ENCODE peak calls at places on chromosome 16, in six cellular contexts. G is stimulated activated CD4-positive, alpha-beta T cell treated with anti-CD3 and anti-CD28 coated beads, Interleukin-1b, Interleukin-23, amount 100 ng/mL, for 24 hours; M is nucleus accumbens; B is NAMALWA; Y is tibial artery; V is NCI-H1436 treated with DMSO at 0.1 percent for 48 hours. P is an unnamed sample.

GRCh38 chr16:87416826-87417471 is 24.8 kb downstream of the MAP1LC3B start:
- DNase-seq in G (no peak), Y (peak; percentile 66), B (peak; percentile 53), V (no peak), M (peak; percentile 21), P (no peak)

GRCh38 chr16:1105888-1106620 is 10.0 kb upstream of the C1QTNF8 start:
- DNase-seq in M (peak; percentile 78), G (peak; percentile 18), Y (peak; percentile 81), B (peak; percentile 60), V (no peak), P (peak; percentile 79)

GRCh38 chr16:66127459-66128362 is 238.8 kb upstream of the CDH5 start:
- DNase-seq in V (no peak), B (no peak), G (no peak), Y (no peak), M (no peak), P (peak; percentile 13)

GRCh38 chr16:85309656-85310587 is 197.7 kb upstream of the CIBAR2 start:
- DNase-seq in M (peak; percentile 94), V (no peak), Y (peak; percentile 76), B (peak; percentile 92), G (no peak), P (peak; percentile 96)

GRCh38 chr16:84268661-84269060 is 26.0 kb upstream of the WFDC1 start:
- DNase-seq in M (no peak), Y (no peak), V (no peak), G (no peak), B (no peak), P (no peak)

GRCh38 chr16:2817496-2818277 is 650 bp downstream of the PRSS21 start:
- DNase-seq in G (no peak), M (no peak), Y (peak; percentile 50), B (no peak), V (no peak), P (no peak)

GRCh38 chr16:25916091-25916490 is 224.3 kb downstream of the HS3ST4 start:
- DNase-seq in Y (no peak), B (no peak), V (no peak), M (no peak), G (no peak), P (no peak)

GRCh38 chr16:80656731-80657150 is 115.9 kb downstream of the DYNLRB2 start:
- DNase-seq in G (no peak), B (no peak), M (no peak), V (no peak), Y (no peak), P (no peak)